ENCODE peak calls at places on chromosomes 5 and 9, in seven cellular contexts. H is stimulated activated CD4-positive, alpha-beta T cell treated with anti-CD3 and anti-CD28 coated beads, Interleukin-15, amount 100 ng/mL, for 24 hours; C is neural crest cell; N is CD8-positive, alpha-beta memory T cell; G is activated naive CD4-positive, alpha-beta T cell treated with Interleukin-2 at 50 U/mL for 16 hours; U is tibial nerve; L is COR-L47. F is an unnamed sample.

GRCh38 chr5:31442253-31442820 is 89.6 kb downstream of the DROSHA start:
- DNase-seq in U (no peak), C (no peak), G (no peak), L (no peak), N (no peak), H (no peak), F (no peak)

GRCh38 chr9:127877566-127877998 is at the start of gene AK1:
- DNase-seq in H (no peak), N (no peak), C (peak), G (no peak), U (peak), L (peak), F (no peak)

GRCh38 chr9:121686930-121687541 is 35.6 kb downstream of the DAB2IP start:
- DNase-seq in L (peak), N (peak), C (peak), H (peak), G (peak), U (peak), F (no peak)

GRCh38 chr9:88197781-88198345 is 59.6 kb upstream of the SPATA31C2 start:
- DNase-seq in U (no peak), G (no peak), N (no peak), H (no peak), C (no peak), L (no peak), F (no peak)

GRCh38 chr9:87337335-87338074 is 160.2 kb upstream of the DAPK1 start:
- DNase-seq in L (no peak), U (no peak), N (no peak), H (no peak), G (no peak), C (no peak), F (no peak)

GRCh38 chr9:88789785-88790184 is 201.5 kb upstream of the S1PR3 start:
- DNase-seq in G (no peak), C (no peak), N (no peak), U (no peak), H (no peak), L (no peak), F (no peak)

GRCh38 chr5:179890751-179891682 is 16.7 kb downstream of the TBC1D9B start:
- DNase-seq in N (no peak), H (no peak), G (no peak), L (no peak), C (no peak), U (no peak), F (no peak)

GRCh38 chr9:123743737-123744136 is 186.2 kb downstream of the DENND1A start:
- DNase-seq in H (no peak), G (no peak), L (no peak), U (no peak), N (no peak), C (no peak), F (no peak)

GRCh38 chr5:81971086-81971693 is 633 bp upstream of the ATG10 start:
- DNase-seq in G (peak), U (no peak), N (peak), H (peak), C (no peak), L (no peak), F (peak)

GRCh38 chr9:36598281-36598680 is 25.6 kb downstream of the MELK start:
- DNase-seq in L (no peak), H (no peak), N (no peak), G (no peak), U (no peak), C (no peak), F (no peak)

GRCh38 chr9:95085861-95086563 is 231.5 kb downstream of the FANCC start:
- DNase-seq in U (no peak), G (no peak), L (no peak), C (no peak), H (no peak), N (no peak), F (no peak)